ENCODE peak calls at places on chromosomes 4 and X, in eight cellular contexts. A is activated CD4-positive, alpha-beta T cell treated with anti-CD3 and anti-CD28 coated beads, Interleukin-2, amount 50 U/mL, for 24 hours; Y is dorsolateral prefrontal cortex; M is effector memory CD4-positive, alpha-beta T cell; X is brain microvascular endothelial cell; F is HuH-7.5; N is left ventricle myocardium superior; V is T-helper 2 cell. I is an unnamed sample.

GRCh38 chr4:174996079-174996478 is 77.9 kb downstream of the ADAM29 start:
- DNase-seq in Y (no peak), F (no peak), A (no peak), V (no peak), M (no peak), X (no peak), N (no peak), I (no peak)

GRCh38 chr4:120158860-120159259 is 92.2 kb upstream of the MAD2L1 start:
- DNase-seq in F (no peak), A (no peak), N (no peak), X (no peak), Y (no peak), V (no peak), M (no peak), I (no peak)

GRCh38 chrX:66360894-66361293 is 196.8 kb downstream of the HEPH start:
- DNase-seq in Y (no peak), A (no peak), V (no peak), M (no peak), F (no peak), N (no peak), X (no peak), I (no peak)

GRCh38 chrX:86946569-86946968 is 571.0 kb upstream of the KLHL4 start:
- DNase-seq in A (no peak), F (no peak), M (no peak), Y (no peak), V (no peak), X (peak; percentile 7), N (no peak), I (peak; percentile 37)

GRCh38 chrX:31508338-31508737 is 436.5 kb upstream of the FTHL17 start:
- DNase-seq in Y (no peak), N (no peak), V (no peak), X (peak; percentile 33), A (no peak), F (peak; percentile 1), M (no peak), I (peak; percentile 70)

GRCh38 chrX:102835504-102836146 is 101.4 kb upstream of the RAB40AL start:
- DNase-seq in A (no peak), N (no peak), Y (no peak), F (no peak), X (peak; percentile 43), V (no peak), M (no peak), I (peak; percentile 27)

GRCh38 chr4:5710962-5711478 is at the start of gene EVC:
- DNase-seq in V (peak; percentile 11), F (peak; percentile 49), M (no peak), X (peak; percentile 78), Y (no peak), A (no peak), N (peak; percentile 90), I (peak; percentile 86)

GRCh38 chr4:8537041-8537461 is 43.1 kb upstream of the GPR78 start:
- DNase-seq in V (no peak), N (peak; percentile 23), A (no peak), M (no peak), Y (no peak), F (no peak), X (peak; percentile 87), I (peak; percentile 86)

I was measured in mesenchymal stem cell.